ENCODE peak calls at places on chromosomes 6 and 20, in ten cellular contexts. H is SW480; R is AG09309; W is Right ventricle myocardium inferior; X is naive B cell; J is NCI-H460; C is ecto neural progenitor cell; S is retinal pigment epithelial cell; A is stimulated activated CD4-positive, alpha-beta T cell treated with anti-CD3 and anti-CD28 coated beads, Interleukin-15, amount 100 ng/mL, for 1 hour; O is fibroblast of villous mesenchyme. N is an unnamed sample.

GRCh38 chr6:41813469-41813868 is 26.0 kb downstream of the TOMM6 start:
- DNase-seq in A (no peak), O (no peak), H (no peak), W (no peak), C (no peak), R (no peak), S (no peak), J (no peak), X (no peak), N (peak)

GRCh38 chr20:62511915-62512610 is 36.3 kb upstream of the GATA5 start:
- DNase-seq in J (no peak), R (no peak), X (no peak), S (no peak), O (no peak), H (no peak), W (peak), A (no peak), C (no peak), N (no peak)

GRCh38 chr20:47878601-47879004 is 93.3 kb upstream of the SULF2 start:
- DNase-seq in J (no peak), A (no peak), R (no peak), W (no peak), S (no peak), X (no peak), H (no peak), C (no peak), O (no peak), N (peak)

GRCh38 chr6:111689946-111690345 is 84.3 kb upstream of the TRAF3IP2 start:
- DNase-seq in C (no peak), S (no peak), O (peak), X (no peak), W (no peak), H (no peak), R (no peak), A (no peak), J (no peak), N (peak)

GRCh38 chr6:169932491-169932890 is 181.1 kb downstream of the ERMARD start:
- DNase-seq in X (no peak), W (no peak), J (no peak), H (peak), O (no peak), C (no peak), R (no peak), S (no peak), A (no peak), N (peak)

GRCh38 chr6:121549741-121550140 is 114.3 kb downstream of the GJA1 start:
- DNase-seq in H (no peak), A (no peak), X (no peak), O (peak), W (no peak), S (peak), C (no peak), J (no peak), R (peak), N (peak)

GRCh38 chr20:63169731-63170130 is 46.2 kb downstream of the YTHDF1 start:
- DNase-seq in C (no peak), S (no peak), O (no peak), X (no peak), H (no peak), J (no peak), R (no peak), W (no peak), A (no peak), N (no peak)

GRCh38 chr6:21098744-21099143 is 494.8 kb upstream of the SOX4 start:
- DNase-seq in H (no peak), S (no peak), R (no peak), A (no peak), W (no peak), X (no peak), J (no peak), O (no peak), C (no peak), N (no peak)

GRCh38 chr6:168838000-168838399 is 397.0 kb downstream of the SMOC2 start:
- DNase-seq in H (no peak), A (no peak), W (no peak), C (no peak), J (no peak), O (no peak), R (no peak), X (no peak), S (no peak), N (no peak)

GRCh38 chr6:105211831-105212230 is 32.0 kb upstream of the POPDC3 start:
- DNase-seq in O (no peak), X (no peak), H (no peak), R (no peak), W (no peak), S (no peak), J (no peak), A (no peak), C (no peak), N (peak)

GRCh38 chr20:44279228-44279627 is 31.8 kb downstream of the FITM2 start:
- DNase-seq in R (peak), H (no peak), S (no peak), O (peak), J (peak), A (no peak), W (no peak), C (no peak), X (no peak), N (peak)

GRCh38 chr20:49882171-49882970 is 33.0 kb downstream of the SPATA2 start:
- DNase-seq in X (no peak), S (no peak), C (no peak), H (no peak), J (no peak), A (no peak), W (no peak), R (no peak), O (no peak), N (no peak)